ENCODE peak calls at places on chromosome 22, in five cellular contexts. T is tibial nerve, I is K562, F is H54, E is GM12878. J is an unnamed sample.

GRCh38 chr22:26894362-26894761 is 237.0 kb downstream of the MIAT start:
- DNase-seq in F (no peak), I (no peak), E (no peak), T (no peak), J (no peak)

GRCh38 chr22:48342016-48342415 is 1485.7 kb downstream of the BRD1 start:
- DNase-seq in E (no peak), T (no peak), F (no peak), I (no peak), J (no peak)

GRCh38 chr22:45709004-45709739 is 37.5 kb downstream of the ATXN10 start:
- DNase-seq in E (no peak), I (no peak), F (peak; percentile 12), T (no peak), J (no peak)

GRCh38 chr22:32850591-32851517 is 49.3 kb downstream of the TIMP3 start:
- DNase-seq in F (no peak), E (no peak), T (peak; percentile 93), I (no peak), J (no peak)

GRCh38 chr22:49948116-49948515 is 12.5 kb upstream of the PIM3 start:
- DNase-seq in F (no peak), T (no peak), I (no peak), E (no peak), J (no peak)

GRCh38 chr22:38028344-38029130 is 28.7 kb upstream of the PICK1 start:
- DNase-seq in T (no peak), I (no peak), E (no peak), F (no peak), J (no peak)

GRCh38 chr22:46052801-46053562 is 76.0 kb upstream of the WNT7B start:
- DNase-seq in T (no peak), I (no peak), E (no peak), F (no peak), J (no peak)

GRCh38 chr22:42439021-42439420 is 6.8 kb upstream of the NFAM1 start:
- DNase-seq in T (no peak), I (no peak), E (no peak), F (no peak), J (no peak)

GRCh38 chr22:49657275-49657973 is 170.2 kb downstream of the BRD1 start:
- DNase-seq in F (no peak), E (peak; percentile 67), T (peak; percentile 66), I (peak; percentile 68), J (peak; percentile 81)

GRCh38 chr22:34096770-34097169 is 176.5 kb upstream of the LARGE1 start:
- DNase-seq in E (no peak), F (no peak), T (no peak), I (no peak), J (no peak)
- TF ChIP-seq POLR2A in E (no peak), F (no peak), T (no peak), I (no peak), J (no peak)

GRCh38 chr22:36239401-36240171 is at the start of gene APOL2:
- DNase-seq in E (peak; percentile 75), I (peak; percentile 78), T (peak; percentile 89), F (peak; percentile 64), J (peak; percentile 94)
- TF ChIP-seq POLR2A in E (peak; percentile 69), I (peak; percentile 48), T (peak; percentile 79), F (no peak), J (peak; percentile 65)

GRCh38 chr22:22818202-22818538 is 69.4 kb upstream of the IGLL5 start:
- DNase-seq in F (no peak), I (no peak), E (no peak), T (no peak), J (no peak)

GRCh38 chr22:22818861-22819855 is 68.5 kb upstream of the IGLL5 start:
- DNase-seq in I (no peak), T (no peak), E (peak; percentile 47), F (no peak), J (no peak)

GRCh38 chr22:22821340-22821739 is 66.3 kb upstream of the IGLL5 start:
- DNase-seq in E (no peak), F (no peak), T (no peak), I (no peak), J (no peak)

GRCh38 chr22:22820626-22821025 is 67.0 kb upstream of the IGLL5 start:
- DNase-seq in F (no peak), T (no peak), I (no peak), E (no peak), J (no peak)

GRCh38 chr22:22820076-22820475 is 67.5 kb upstream of the IGLL5 start:
- DNase-seq in F (no peak), E (no peak), I (peak; percentile 41), T (no peak), J (no peak)
- TF ChIP-seq POLR2A in F (no peak), E (no peak), I (no peak), T (no peak), J (no peak)

GRCh38 chr22:20802922-20803553 is 29.1 kb downstream of the SERPIND1 start:
- DNase-seq in T (no peak), F (no peak), E (no peak), I (no peak), J (no peak)
- TF ChIP-seq POLR2A in T (no peak), F (no peak), E (no peak), I (peak; percentile 11), J (no peak)

GRCh38 chr22:17920992-17921650 is 103.2 kb downstream of the MICAL3 start:
- DNase-seq in T (no peak), F (no peak), E (no peak), I (no peak), J (peak; percentile 42)

GRCh38 chr22:17921871-17922821 is 102.2 kb downstream of the MICAL3 start:
- DNase-seq in F (no peak), E (no peak), T (no peak), I (peak; percentile 99), J (no peak)

GRCh38 chr22:17919276-17920144 is 104.9 kb downstream of the MICAL3 start:
- DNase-seq in I (no peak), F (no peak), E (no peak), T (no peak), J (no peak)

GRCh38 chr22:17918840-17919239 is 105.5 kb downstream of the MICAL3 start:
- DNase-seq in E (no peak), T (no peak), F (no peak), I (no peak), J (no peak)

DNA sequence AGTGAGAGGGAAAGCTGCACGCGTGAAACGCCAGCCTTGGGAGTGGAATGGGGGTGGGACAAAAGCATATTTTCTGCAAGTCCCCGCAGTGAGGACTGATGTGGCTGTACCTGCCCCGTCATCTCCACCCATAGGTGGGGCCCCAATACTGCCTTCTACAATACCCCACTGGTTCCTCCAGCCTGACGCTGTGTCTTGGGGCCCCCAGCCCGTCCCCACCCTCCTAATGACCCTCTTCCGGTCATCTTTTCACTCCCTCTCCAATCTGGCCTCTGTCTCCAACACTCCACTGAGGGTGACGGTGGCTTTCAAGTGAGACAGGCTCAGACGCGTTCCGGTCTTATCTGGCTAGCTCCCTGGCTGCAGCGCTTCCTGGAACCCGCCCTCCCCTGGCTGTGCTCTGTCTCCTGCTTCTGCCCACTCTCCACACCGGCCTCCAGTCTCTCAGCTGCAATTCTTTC is 104.2 kb downstream of the MICAL3 start:
- DNase-seq in F (no peak), I (peak; percentile 77), E (no peak), T (no peak), J (peak; percentile 76)
- TF ChIP-seq POLR2A in F (no peak), I (no peak), E (no peak), T (no peak), J (peak; percentile 41)

DNA sequence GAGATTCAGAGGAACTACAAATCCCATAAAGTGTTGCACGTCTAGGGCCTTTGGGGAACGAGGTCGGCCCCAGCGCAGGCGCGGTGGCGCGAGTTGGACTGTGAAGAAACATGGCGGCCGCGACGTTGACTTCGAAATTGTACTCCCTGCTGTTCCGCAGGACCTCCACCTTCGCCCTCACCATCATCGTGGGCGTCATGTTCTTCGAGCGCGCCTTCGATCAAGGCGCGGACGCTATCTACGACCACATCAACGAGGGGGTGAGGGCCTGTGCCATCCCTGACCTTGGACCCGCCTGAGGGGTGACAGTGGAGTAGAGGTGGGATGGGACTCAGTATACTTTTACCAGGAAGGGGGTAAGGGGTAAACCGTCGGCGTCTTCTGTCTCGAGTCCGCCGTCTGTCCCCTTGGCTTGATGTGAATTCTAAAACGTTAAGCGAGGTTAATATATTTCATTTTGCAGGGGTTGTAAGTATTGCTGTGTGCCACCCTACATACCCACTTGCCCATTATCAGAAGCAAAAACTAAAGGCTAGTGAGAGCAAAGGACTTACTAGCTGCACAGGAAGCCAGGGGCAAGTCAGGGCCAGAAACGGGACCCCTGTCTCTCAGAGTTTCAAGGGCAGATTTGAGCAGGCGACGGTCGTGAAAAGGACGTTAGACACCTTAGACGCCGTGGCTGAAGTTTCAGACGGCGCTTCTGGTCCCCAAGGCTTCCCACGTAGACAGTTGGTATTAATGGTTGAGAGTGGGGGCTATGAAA is at the start of gene UQCR10:
- DNase-seq in E (no peak), T (peak; percentile 91), I (peak; percentile 79), F (peak; percentile 62), J (peak; percentile 96)
- TF ChIP-seq POLR2A in E (peak; percentile 89), T (peak; percentile 29), I (peak; percentile 87), F (peak; percentile 59), J (peak; percentile 83)

DNA sequence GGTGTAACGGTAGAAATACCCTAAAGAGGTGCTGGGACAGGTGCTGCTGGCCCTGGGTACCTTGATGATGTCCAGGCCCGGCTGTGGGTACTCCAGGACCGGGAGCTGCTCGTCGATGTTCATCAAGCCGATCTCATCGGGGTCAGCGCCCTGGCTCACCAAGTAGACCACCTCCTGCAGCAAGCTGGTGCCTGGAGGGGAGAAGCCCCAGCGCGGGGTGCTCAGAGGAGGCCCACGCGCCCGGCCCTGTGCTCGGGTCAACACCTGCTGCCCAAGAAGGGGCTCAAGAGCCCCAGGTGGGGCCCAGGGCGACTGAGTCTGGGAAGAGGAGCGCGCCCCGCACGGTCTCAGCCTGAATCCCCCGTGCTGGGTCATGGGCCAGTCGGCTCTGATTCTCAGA is 20.6 kb downstream of the SULT4A1 start:
- DNase-seq in F (no peak), T (no peak), E (no peak), I (no peak), J (no peak)
- TF ChIP-seq POLR2A in F (no peak), T (no peak), E (no peak), I (no peak), J (no peak)

GRCh38 chr22:25563757-25564319 is 637 bp upstream of the GRK3 start:
- DNase-seq in T (peak; percentile 34), F (no peak), I (no peak), E (no peak), J (peak; percentile 30)

GRCh38 chr22:25567305-25567704 is 2.8 kb downstream of the GRK3 start:
- DNase-seq in T (no peak), F (no peak), I (no peak), E (no peak), J (peak; percentile 69)

GRCh38 chr22:25564979-25565677 is 653 bp downstream of the GRK3 start:
- DNase-seq in I (peak; percentile 31), T (no peak), E (no peak), F (no peak), J (peak; percentile 62)

GRCh38 chr22:25566812-25567211 is 2.3 kb downstream of the GRK3 start:
- DNase-seq in T (no peak), F (no peak), E (no peak), I (no peak), J (no peak)

GRCh38 chr22:25564320-25564978 is at the start of gene GRK3:
- DNase-seq in F (peak; percentile 64), I (peak; percentile 88), T (peak; percentile 59), E (no peak), J (peak; percentile 79)
- TF ChIP-seq POLR2A in F (peak; percentile 73), I (peak; percentile 58), T (no peak), E (peak; percentile 79), J (peak; percentile 22)

J was measured in erythroblast.